ENCODE peak calls at places on chromosomes 4 and X, in five cellular contexts. A, O, G, L and R are unnamed samples.

GRCh38 chrX:56318076-56318475 is 85.9 kb downstream of the KLF8 start:
- DNase-seq in A (no peak), O (no peak), L (no peak), G (no peak), R (no peak)

GRCh38 chr4:128757712-128758111 is 51.8 kb upstream of the JADE1 start:
- DNase-seq in L (no peak), G (peak), O (no peak), A (no peak), R (no peak)

GRCh38 chr4:137650051-137650450 is 117.8 kb upstream of the PCDH18 start:
- DNase-seq in O (no peak), A (no peak), G (no peak), L (no peak), R (no peak)

GRCh38 chr4:107069049-107069448 is 32.9 kb upstream of the DKK2 start:
- DNase-seq in G (no peak), L (no peak), A (no peak), O (no peak), R (no peak)

GRCh38 chr4:182145360-182145905 is 97.8 kb upstream of the TENM3 start:
- DNase-seq in O (no peak), L (no peak), A (no peak), G (no peak), R (no peak)

GRCh38 chrX:65196758-65197371 is 220.6 kb upstream of the ZC4H2 start:
- DNase-seq in A (no peak), G (peak), L (peak), O (no peak), R (peak)

GRCh38 chr4:118586357-118586790 is 98.8 kb upstream of the METTL14 start:
- DNase-seq in A (no peak), O (no peak), G (peak), L (no peak), R (no peak)

GRCh38 chrX:78333521-78333920 is 6.1 kb upstream of the CYSLTR1 start:
- DNase-seq in A (no peak), O (no peak), G (no peak), L (no peak), R (no peak)

GRCh38 chr4:40377462-40378385 is 42.6 kb downstream of the CHRNA9 start:
- DNase-seq in A (no peak), L (no peak), O (no peak), G (no peak), R (no peak)

GRCh38 chr4:168531305-168531704 is 34.5 kb downstream of the PALLD start:
- DNase-seq in O (no peak), G (no peak), A (no peak), L (no peak), R (no peak)

GRCh38 chr4:24680746-24681145 is 96.4 kb upstream of the DHX15 start:
- DNase-seq in A (no peak), G (no peak), L (no peak), O (no peak), R (no peak)

GRCh38 chrX:153474266-153474665 is 3.9 kb upstream of the HAUS7 start:
- DNase-seq in L (no peak), G (no peak), O (no peak), A (no peak), R (no peak)

GRCh38 chrX:44872319-44872816 is 620 bp upstream of the KDM6A start:
- DNase-seq in L (peak), G (peak), A (no peak), O (no peak), R (no peak)

GRCh38 chr4:78235800-78236199 is 178.7 kb downstream of the FRAS1 start:
- DNase-seq in O (no peak), L (no peak), A (no peak), G (no peak), R (no peak)

GRCh38 chrX:45767021-45767491 is 566.4 kb upstream of the DIPK2B start:
- DNase-seq in G (no peak), A (no peak), L (no peak), O (no peak), R (no peak)

GRCh38 chrX:40267334-40268118 is 169.8 kb upstream of the BCOR start:
- DNase-seq in A (no peak), O (no peak), G (no peak), L (peak), R (peak)

GRCh38 chr4:168769857-168770256 is 240.2 kb downstream of the CBR4 start:
- DNase-seq in G (no peak), A (no peak), O (no peak), L (no peak), R (no peak)

GRCh38 chrX:44619039-44619438 is 76.4 kb upstream of the FUNDC1 start:
- DNase-seq in O (no peak), L (no peak), G (no peak), A (no peak), R (no peak)